ENCODE peak calls at places on chromosomes 4 and X, in eight cellular contexts. E is effector memory CD8-positive, alpha-beta T cell; V is NCI-H1092; I is NCI-H345; T is stimulated activated CD4-positive, alpha-beta T cell treated with anti-CD3 and anti-CD28 coated beads, Interleukin-15, amount 100 ng/mL, for 1 hour; A is activated CD4-positive, alpha-beta T cell treated with anti-CD3 and anti-CD28 coated beads, Interleukin-2, amount 50 U/mL, for 1 hour; U is astrocyte of the spinal cord; J is fibroblast of the aortic adventitia. Y is an unnamed sample.
A peak's percentile ranks its signal among the peaks of the same experiment; 100 is the strongest.

GRCh38 chr4:86032476-86033022 is 327.3 kb downstream of the MAPK10 start:
- DNase-seq in A (no peak), J (peak; percentile 96), U (peak; percentile 90), I (no peak), E (no peak), V (no peak), T (no peak), Y (peak; percentile 97)

GRCh38 chr4:29046166-29046565 is 1674.0 kb upstream of the PCDH7 start:
- DNase-seq in E (no peak), U (peak; percentile 49), A (no peak), T (no peak), I (no peak), J (peak; percentile 45), V (no peak), Y (peak; percentile 24)

GRCh38 chr4:75513529-75514130 is 573 bp downstream of the RCHY1 start:
- DNase-seq in E (no peak), I (no peak), T (no peak), U (peak; percentile 18), A (no peak), J (peak; percentile 28), V (no peak), Y (peak; percentile 11)

GRCh38 chrX:10902001-10902400 is 209.1 kb upstream of the HCCS start:
- DNase-seq in A (no peak), E (no peak), U (no peak), I (no peak), J (peak; percentile 48), V (no peak), T (no peak), Y (peak; percentile 49)

GRCh38 chr4:15459706-15460105 is 10.0 kb upstream of the CC2D2A start:
- DNase-seq in U (no peak), V (no peak), T (no peak), I (no peak), J (no peak), A (no peak), E (no peak), Y (no peak)

GRCh38 chr4:126647320-126647719 is 985.4 kb upstream of the INTU start:
- DNase-seq in V (no peak), U (no peak), T (no peak), I (no peak), E (no peak), J (no peak), A (no peak), Y (no peak)

GRCh38 chr4:65502151-65502691 is 168.1 kb downstream of the EPHA5 start:
- DNase-seq in E (no peak), A (no peak), T (no peak), J (peak; percentile 40), V (no peak), U (peak; percentile 84), I (no peak), Y (peak; percentile 81)

GRCh38 chr4:106201373-106201772 is 114.6 kb downstream of the TBCK start:
- DNase-seq in V (no peak), T (no peak), U (peak; percentile 22), I (peak; percentile 8), J (peak; percentile 29), E (no peak), A (no peak), Y (peak; percentile 22)

GRCh38 chr4:15131551-15131950 is 129.3 kb downstream of the CPEB2 start:
- DNase-seq in J (no peak), T (no peak), E (no peak), A (no peak), I (no peak), V (no peak), U (no peak), Y (no peak)

GRCh38 chr4:11470709-11471441 is 42.2 kb upstream of the HS3ST1 start:
- DNase-seq in U (no peak), T (no peak), E (no peak), A (no peak), V (no peak), J (no peak), I (no peak), Y (peak; percentile 80)

GRCh38 chr4:26406346-26406975 is 83.8 kb downstream of the CCKAR start:
- DNase-seq in E (no peak), J (no peak), U (no peak), T (no peak), V (no peak), I (no peak), A (no peak), Y (peak; percentile 37)

GRCh38 chr4:177190995-177191568 is 118.6 kb upstream of the NEIL3 start:
- DNase-seq in V (no peak), E (no peak), U (peak; percentile 31), I (no peak), T (no peak), A (no peak), J (no peak), Y (no peak)

GRCh38 chrX:49101629-49101984 is 21.9 kb upstream of the WDR45 start:
- DNase-seq in I (peak; percentile 3), V (no peak), T (no peak), A (no peak), E (no peak), U (no peak), J (no peak), Y (no peak)

GRCh38 chr4:70930530-70931256 is 28.5 kb downstream of the MOB1B start:
- DNase-seq in V (no peak), J (no peak), A (no peak), I (no peak), U (no peak), T (no peak), E (no peak), Y (no peak)

GRCh38 chr4:163681208-163681821 is 186.8 kb downstream of the TMA16 start:
- DNase-seq in A (no peak), E (peak; percentile 24), J (peak; percentile 21), I (no peak), T (no peak), V (peak; percentile 6), U (peak; percentile 29), Y (no peak)

GRCh38 chrX:47177079-47177478 is 16.6 kb upstream of the UBA1 start:
- DNase-seq in V (no peak), E (no peak), I (no peak), T (no peak), U (no peak), A (no peak), J (no peak), Y (no peak)

GRCh38 chr4:40292313-40292759 is 42.8 kb upstream of the CHRNA9 start:
- DNase-seq in U (no peak), V (no peak), T (no peak), I (no peak), J (peak; percentile 48), E (no peak), A (no peak), Y (peak; percentile 33)